ENCODE peak calls at places on chromosomes 12 and 14, in six cellular contexts. B is Peyer's patch; O is T-helper 22 cell; K is activated CD8-positive, alpha-beta memory T cell treated with anti-CD3 and anti-CD28 coated beads, Interleukin-2, amount 10 ng/mL, durations not matched to agents 7 days and 5 days; C is A549; H is 8988T. G is an unnamed sample.

GRCh38 chr12:104456950-104457745 is 400 bp downstream of the CHST11 start:
- DNase-seq in B (peak), O (no peak), K (peak), C (peak), H (peak), G (peak)

GRCh38 chr12:9626291-9626690 is 18.6 kb upstream of the KLRB1 start:
- DNase-seq in B (no peak), O (no peak), K (no peak), C (no peak), H (no peak), G (no peak)

GRCh38 chr14:91138511-91139359 is 24.9 kb downstream of the DGLUCY start:
- DNase-seq in B (no peak), O (no peak), K (peak), C (peak), H (no peak), G (peak)

GRCh38 chr14:72515779-72516770 is 377.8 kb downstream of the DPF3 start:
- DNase-seq in B (no peak), O (no peak), K (no peak), C (no peak), H (no peak), G (no peak)

GRCh38 chr14:106530423-106531107 is 1004.2 kb downstream of the TMEM121 start:
- DNase-seq in B (peak), O (no peak), K (peak), C (no peak), H (no peak), G (peak)

GRCh38 chr14:94485944-94486841 is 10.2 kb upstream of the SERPINA9 start:
- DNase-seq in B (peak), O (no peak), K (no peak), C (peak), H (peak), G (peak)

GRCh38 chr12:132455565-132455964 is 34.4 kb upstream of the FBRSL1 start:
- DNase-seq in B (no peak), O (no peak), K (no peak), C (no peak), H (no peak), G (no peak)

GRCh38 chr12:31118347-31118830 is 44.7 kb downstream of the DDX11 start:
- DNase-seq in B (peak), O (no peak), K (no peak), C (peak), H (peak), G (no peak)

GRCh38 chr12:131159660-131160059 is 206.0 kb downstream of the ADGRD1 start:
- DNase-seq in B (no peak), O (no peak), K (no peak), C (no peak), H (no peak), G (peak)

GRCh38 chr12:113105606-113106271 is 29.8 kb downstream of the RASAL1 start:
- DNase-seq in B (no peak), O (no peak), K (no peak), C (no peak), H (no peak), G (no peak)

GRCh38 chr14:24406416-24406815 is 7.6 kb downstream of the NYNRIN start:
- DNase-seq in B (no peak), O (no peak), K (no peak), C (no peak), H (no peak), G (no peak)

GRCh38 chr14:61470261-61470953 is 149.0 kb downstream of the PRKCH start:
- DNase-seq in B (no peak), O (no peak), K (no peak), C (no peak), H (no peak), G (peak)

GRCh38 chr12:5051334-5051733 is 7.7 kb downstream of the KCNA5 start:
- DNase-seq in B (no peak), O (no peak), K (no peak), C (no peak), H (no peak), G (no peak)

GRCh38 chr12:68106160-68106559 is 53.4 kb downstream of the IFNG start:
- DNase-seq in B (no peak), O (no peak), K (no peak), C (no peak), H (no peak), G (peak)